ENCODE peak calls at places on chromosome 7, in four cellular contexts. M is T-helper 1 cell, P is neural progenitor cell, H is C1 segment of cervical spinal cord. C is an unnamed sample.

GRCh38 chr7:26657139-26657753 is 207.1 kb downstream of the SKAP2 start:
- DNase-seq in H (no peak), P (peak), M (no peak), C (no peak)

GRCh38 chr7:50704844-50705243 is 77.9 kb downstream of the GRB10 start:
- DNase-seq in M (no peak), H (no peak), P (peak), C (no peak)

GRCh38 chr7:116161733-116162132 is 48.6 kb upstream of the TES start:
- DNase-seq in M (no peak), H (no peak), P (peak), C (no peak)

GRCh38 chr7:50068026-50068425 is 25.0 kb downstream of the ZPBP start:
- DNase-seq in M (no peak), P (peak), H (no peak), C (no peak)

GRCh38 chr7:127504715-127505114 is 80.7 kb downstream of the GCC1 start:
- DNase-seq in M (no peak), P (peak), H (no peak), C (peak)

GRCh38 chr7:159097661-159098423 is 46.8 kb downstream of the VIPR2 start:
- DNase-seq in M (no peak), H (no peak), P (peak), C (no peak)

GRCh38 chr7:4792537-4793126 is 17.2 kb downstream of the AP5Z1 start:
- DNase-seq in M (no peak), P (peak), H (no peak), C (peak)

GRCh38 chr7:45869426-45869825 is 3.5 kb downstream of the CCDC201 start:
- DNase-seq in P (no peak), H (no peak), M (no peak), C (peak)

GRCh38 chr7:142542097-142542496 is 207.2 kb upstream of the PRSS1 start:
- DNase-seq in H (no peak), M (no peak), P (no peak), C (no peak)

GRCh38 chr7:155763721-155764431 is 48.4 kb downstream of the SHH start:
- DNase-seq in M (peak), P (no peak), H (no peak), C (peak)

GRCh38 chr7:101936612-101937231 is 119.3 kb downstream of the CUX1 start:
- DNase-seq in H (no peak), P (peak), M (no peak), C (peak)

GRCh38 chr7:138316421-138317043 is 143.5 kb upstream of the TRIM24 start:
- DNase-seq in M (no peak), P (no peak), H (no peak), C (peak)

GRCh38 chr7:72405389-72405788 is 6.7 kb downstream of the CALN1 start:
- DNase-seq in P (no peak), M (no peak), H (no peak), C (no peak)

GRCh38 chr7:50632561-50633413 is 67.6 kb upstream of the DDC start:
- DNase-seq in H (no peak), M (peak), P (peak), C (peak)

GRCh38 chr7:77727936-77728701 is 31.9 kb downstream of the RSBN1L start:
- DNase-seq in M (no peak), P (peak), H (no peak), C (peak)

GRCh38 chr7:139855498-139856270 is 26.6 kb downstream of the TBXAS1 start:
- DNase-seq in P (no peak), M (no peak), H (no peak), C (peak)

GRCh38 chr7:119037941-119038340 is 813.4 kb downstream of the ANKRD7 start:
- DNase-seq in P (no peak), H (no peak), M (no peak), C (no peak)

GRCh38 chr7:98217623-98218582 is 6.7 kb downstream of the BHLHA15 start:
- DNase-seq in M (no peak), H (no peak), P (peak), C (no peak)

GRCh38 chr7:71488308-71488707 is 356.4 kb downstream of the GALNT17 start:
- DNase-seq in M (no peak), H (no peak), P (no peak), C (peak)

GRCh38 chr7:46772740-46773139 is 809.2 kb downstream of the TNS3 start:
- DNase-seq in P (no peak), H (no peak), M (no peak), C (no peak)

GRCh38 chr7:17362439-17363095 is 64.1 kb downstream of the AHR start:
- DNase-seq in H (no peak), P (no peak), M (no peak), C (no peak)

GRCh38 chr7:119197872-119198527 is 973.5 kb downstream of the ANKRD7 start:
- DNase-seq in H (no peak), P (peak), M (no peak), C (peak)

GRCh38 chr7:80511964-80512363 is at the start of gene GNAT3:
- DNase-seq in H (no peak), M (no peak), P (no peak), C (no peak)

GRCh38 chr7:101315336-101315735 is 6.3 kb downstream of the IFT22 start:
- DNase-seq in H (no peak), M (peak), P (peak), C (peak)

GRCh38 chr7:138863931-138864330 is 65.9 kb upstream of the ATP6V0A4 start:
- DNase-seq in H (no peak), P (no peak), M (no peak), C (no peak)

GRCh38 chr7:149624006-149624405 is 126.4 kb upstream of the ZNF746 start:
- DNase-seq in P (peak), H (no peak), M (peak), C (peak)

GRCh38 chr7:157634401-157635147 is 297.8 kb downstream of the DNAJB6 start:
- DNase-seq in M (no peak), H (no peak), P (no peak), C (no peak)

GRCh38 chr7:104848386-104848990 is 165.5 kb upstream of the KMT2E start:
- DNase-seq in P (peak), H (peak), M (no peak), C (peak)

GRCh38 chr7:158255558-158255957 is 332.1 kb downstream of the PTPRN2 start:
- DNase-seq in M (no peak), H (no peak), P (no peak), C (no peak)

GRCh38 chr7:151125459-151125834 is 39.2 kb downstream of the AGAP3 start:
- DNase-seq in P (peak), M (no peak), H (no peak), C (no peak)

GRCh38 chr7:18550574-18550973 is 55.0 kb downstream of the HDAC9 start:
- DNase-seq in H (no peak), M (no peak), P (no peak), C (no peak)

GRCh38 chr7:125934965-125935364 is 1005.3 kb upstream of the POT1 start:
- DNase-seq in M (no peak), H (no peak), P (no peak), C (peak)

GRCh38 chr7:34313289-34313688 is 344.7 kb upstream of the NPSR1 start:
- DNase-seq in P (no peak), M (no peak), H (no peak), C (peak)

GRCh38 chr7:6614941-6615737 is at the start of gene ZNF853:
- DNase-seq in M (no peak), P (peak), H (no peak), C (no peak)

GRCh38 chr7:15862781-15863165 is 176.3 kb upstream of the MEOX2 start:
- DNase-seq in M (no peak), H (no peak), P (no peak), C (no peak)

GRCh38 chr7:24812313-24812945 is 55.2 kb upstream of the GSDME start:
- DNase-seq in M (peak), H (no peak), P (peak), C (no peak)

C was measured in iris pigment epithelial cell.